ENCODE peak calls at places on chromosomes 7 and 10, in four cellular contexts. B is GM12878, X is left ventricle myocardium inferior, G is stomach. J is an unnamed sample.

GRCh38 chr10:119268871-119269506 is 61.6 kb downstream of the GRK5 start:
- DNase-seq in B (peak; percentile 78), X (no peak), G (no peak), J (no peak)

GRCh38 chr10:4763960-4764428 is 62.0 kb upstream of the AKR1E2 start:
- DNase-seq in B (no peak), X (no peak), G (no peak), J (no peak)

GRCh38 chr7:144786079-144786478 is 49.8 kb downstream of the TPK1 start:
- DNase-seq in B (no peak), X (no peak), G (no peak), J (no peak)

GRCh38 chr10:28913436-28913835 is 236.1 kb downstream of the BAMBI start:
- DNase-seq in B (no peak), X (no peak), G (no peak), J (no peak)

GRCh38 chr7:5797716-5798115 is 16.3 kb upstream of the RNF216 start:
- DNase-seq in B (no peak), X (no peak), G (no peak), J (no peak)

GRCh38 chr10:51425431-51425830 is 274.0 kb downstream of the CSTF2T start:
- DNase-seq in B (no peak), X (peak; percentile 16), G (no peak), J (no peak)

GRCh38 chr10:133201948-133202725 is 27.9 kb upstream of the UTF1 start:
- DNase-seq in B (no peak), X (no peak), G (no peak), J (no peak)

GRCh38 chr7:66958708-66959350 is 36.6 kb downstream of the SBDS start:
- DNase-seq in B (no peak), X (no peak), G (peak; percentile 27), J (peak; percentile 32)

GRCh38 chr10:23892296-23892695 is 316.6 kb upstream of the KIAA1217 start:
- DNase-seq in B (no peak), X (no peak), G (no peak), J (no peak)

GRCh38 chr10:31318382-31318853 is 598 bp upstream of the ZEB1 start:
- DNase-seq in B (peak; percentile 79), X (peak; percentile 51), G (no peak), J (peak; percentile 82)

GRCh38 chr7:23471090-23471859 is 984 bp upstream of the IGF2BP3 start:
- DNase-seq in B (no peak), X (no peak), G (no peak), J (no peak)

GRCh38 chr10:5284311-5285057 is 80.3 kb upstream of the UCN3 start:
- DNase-seq in B (no peak), X (no peak), G (no peak), J (no peak)

GRCh38 chr10:85613391-85613790 is 753.2 kb downstream of the GRID1 start:
- DNase-seq in B (no peak), X (no peak), G (no peak), J (no peak)

GRCh38 chr10:21172774-21173432 is 275.8 kb upstream of the NEBL start:
- DNase-seq in B (no peak), X (no peak), G (peak; percentile 32), J (no peak)

GRCh38 chr10:2094171-2094570 is 356.8 kb upstream of the ADARB2 start:
- DNase-seq in B (no peak), X (no peak), G (no peak), J (no peak)

GRCh38 chr7:2668401-2668800 is 19.6 kb upstream of the AMZ1 start:
- DNase-seq in B (no peak), X (no peak), G (no peak), J (no peak)

GRCh38 chr10:61464461-61465215 is 11.5 kb upstream of the TMEM26 start:
- DNase-seq in B (no peak), X (no peak), G (no peak), J (no peak)

GRCh38 chr7:95843286-95843685 is 70.9 kb downstream of the DYNC1I1 start:
- DNase-seq in B (no peak), X (no peak), G (no peak), J (no peak)

GRCh38 chr10:112203328-112204076 is 19.9 kb upstream of the GPAM start:
- DNase-seq in B (peak; percentile 16), X (no peak), G (no peak), J (no peak)

GRCh38 chr10:95697429-95697828 is 3.7 kb upstream of the TCTN3 start:
- DNase-seq in B (peak; percentile 63), X (no peak), G (no peak), J (peak; percentile 48)

GRCh38 chr10:93604145-93604544 is 3.1 kb upstream of the RBP4 start:
- DNase-seq in B (no peak), X (no peak), G (no peak), J (no peak)

GRCh38 chr7:12111461-12112405 is 99.4 kb upstream of the TMEM106B start:
- DNase-seq in B (no peak), X (no peak), G (no peak), J (no peak)

GRCh38 chr10:73003822-73004221 is 49.2 kb upstream of the PLA2G12B start:
- DNase-seq in B (no peak), X (no peak), G (no peak), J (no peak)

GRCh38 chr7:123797673-123798526 is 47.1 kb upstream of the HYAL4 start:
- DNase-seq in B (no peak), X (no peak), G (no peak), J (no peak)

GRCh38 chr7:146321301-146321700 is 204.7 kb downstream of the CNTNAP2 start:
- DNase-seq in B (no peak), X (no peak), G (no peak), J (no peak)

GRCh38 chr7:148856035-148856881 is 27.8 kb downstream of the EZH2 start:
- DNase-seq in B (no peak), X (no peak), G (peak; percentile 52), J (no peak)

GRCh38 chr7:17367502-17367901 is 69.0 kb downstream of the AHR start:
- DNase-seq in B (no peak), X (no peak), G (no peak), J (no peak)

GRCh38 chr10:43809211-43809930 is 160.7 kb upstream of the ZNF32 start:
- DNase-seq in B (no peak), X (no peak), G (no peak), J (no peak)

GRCh38 chr7:79217976-79218626 is 235.4 kb downstream of the MAGI2 start:
- DNase-seq in B (no peak), X (no peak), G (no peak), J (no peak)

GRCh38 chr7:136114966-136115762 is 138.0 kb upstream of the MTPN start:
- DNase-seq in B (no peak), X (no peak), G (peak; percentile 28), J (no peak)

GRCh38 chr10:1575481-1576244 is 161.7 kb downstream of the ADARB2 start:
- DNase-seq in B (no peak), X (no peak), G (no peak), J (peak; percentile 43)

GRCh38 chr7:131769241-131769640 is 212.8 kb upstream of the PODXL start:
- DNase-seq in B (no peak), X (no peak), G (no peak), J (no peak)

GRCh38 chr7:133330085-133330484 is 77.2 kb downstream of the EXOC4 start:
- DNase-seq in B (no peak), X (no peak), G (no peak), J (no peak)

GRCh38 chr10:117631276-117632151 is 89.0 kb downstream of the EMX2 start:
- DNase-seq in B (no peak), X (peak; percentile 75), G (no peak), J (no peak)

GRCh38 chr7:35691827-35692307 is 3.1 kb downstream of the HERPUD2 start:
- DNase-seq in B (no peak), X (no peak), G (no peak), J (no peak)

GRCh38 chr7:43612128-43612527 is 29.2 kb downstream of the STK17A start:
- DNase-seq in B (no peak), X (no peak), G (no peak), J (no peak)
- TF ChIP-seq CTCF in B (no peak), X (no peak), G (no peak), J (no peak)

GRCh38 chr10:79586933-79587332 is 23.8 kb upstream of the SFTPA1 start:
- DNase-seq in B (no peak), X (no peak), G (no peak), J (no peak)

GRCh38 chr10:79583488-79584024 is 23.3 kb upstream of the SFTPA2 start:
- DNase-seq in B (no peak), X (no peak), G (no peak), J (no peak)

GRCh38 chr10:79593377-79593776 is 17.4 kb upstream of the SFTPA1 start:
- DNase-seq in B (no peak), X (no peak), G (no peak), J (no peak)

GRCh38 chr10:79585870-79586527 is 24.7 kb upstream of the SFTPA1 start:
- DNase-seq in B (no peak), X (no peak), G (no peak), J (no peak)

DNA sequence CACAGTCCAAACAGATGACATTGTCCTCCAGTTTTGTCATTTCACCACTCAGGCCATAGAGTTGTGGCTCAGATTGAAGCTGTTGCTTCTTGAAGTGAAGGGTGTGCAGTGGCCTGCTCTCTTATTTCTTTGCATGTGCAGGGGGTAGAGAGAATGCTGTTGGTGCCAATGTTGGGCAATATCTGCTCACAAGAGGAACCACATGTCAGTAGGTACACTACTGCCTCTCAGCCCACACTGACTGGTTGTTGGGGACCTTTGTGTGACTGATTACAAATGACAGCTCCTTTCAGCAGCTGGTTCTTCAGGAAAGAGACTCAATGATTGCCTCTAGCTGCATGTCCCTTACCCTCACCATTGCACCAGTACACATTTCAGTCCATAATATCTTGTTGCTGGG is 21.9 kb upstream of the SFTPA1 start:
- DNase-seq in B (no peak), X (no peak), G (no peak), J (no peak)
- H3K27me3 ChIP-seq in B (no peaks in the 10 kb centered on the region), X (peaks cover 15% of the 10 kb centered on the region), G (no peaks in the 10 kb centered on the region), J (no peaks in the 10 kb centered on the region)

GRCh38 chr10:37495415-37495814 is 362.0 kb downstream of the ZNF248 start:
- DNase-seq in B (no peak), X (no peak), G (no peak), J (no peak)
- TF ChIP-seq CTCF in B (peak; percentile 8), X (peak; percentile 51), G (peak; percentile 13), J (peak; percentile 7)

GRCh38 chr7:19106308-19107141 is 10.9 kb downstream of the TWIST1 start:
- DNase-seq in B (no peak), X (no peak), G (no peak), J (no peak)
- H3K27me3 ChIP-seq in B (peaks cover 8% of the 10 kb centered on the region), X (peaks cover 100% of the 10 kb centered on the region), G (no peaks in the 10 kb centered on the region), J (peaks cover 5% of the 10 kb centered on the region)

DNA sequence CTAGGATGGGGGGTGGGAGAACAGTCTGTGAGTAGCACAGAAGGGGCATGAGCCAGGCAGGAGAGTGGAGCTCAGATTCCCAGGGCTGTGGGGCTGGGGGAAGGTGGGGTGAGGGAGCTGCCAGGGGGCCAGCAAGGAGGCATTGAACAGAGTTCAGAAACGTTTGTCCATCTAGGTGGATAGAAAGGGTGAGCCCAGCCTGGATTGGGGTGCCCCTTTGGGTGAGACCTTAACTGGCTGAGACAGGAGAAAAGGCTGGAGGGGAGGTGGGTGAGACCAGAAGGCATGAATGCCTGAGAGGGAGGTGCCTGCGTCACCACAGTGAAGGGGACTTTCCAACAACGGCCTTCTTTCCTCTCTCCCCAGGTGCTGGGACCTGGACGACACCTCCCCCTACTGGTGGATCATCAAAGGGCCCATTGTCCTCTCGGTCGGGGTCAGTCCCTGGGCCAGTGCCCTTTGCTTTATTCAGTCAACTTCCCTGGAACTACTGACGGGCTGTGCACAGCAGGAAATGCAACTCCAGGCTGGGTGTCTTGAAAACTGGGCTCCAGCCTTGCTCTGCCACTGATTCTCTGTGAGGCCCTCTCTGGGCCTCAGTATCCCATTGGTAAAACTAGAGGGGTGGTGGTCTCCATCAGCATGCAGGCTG is 11.0 kb downstream of the GHRHR start:
- DNase-seq in B (peak; percentile 60), X (peak; percentile 46), G (peak; percentile 57), J (no peak)
- TF ChIP-seq CTCF in B (peak; percentile 96), X (peak; percentile 83), G (peak; percentile 48), J (peak; percentile 55)

J was measured in tibial artery.